ENCODE peak calls at places on chromosomes 7 and 10, in eight cellular contexts. One of them, this sample, is unnamed.

GRCh38 chr10:106973301-106973700 is 191.2 kb downstream of the SORCS1 start:
- DNase-seq in GM19239: no peak
- DNase-seq in GM10248: no peak
- DNase-seq in neuronal stem cell: peak
- DNase-seq in ACHN: no peak
- DNase-seq in mucosa of gallbladder: no peak
- DNase-seq in activated naive CD4-positive, alpha-beta T cell treated with anti-CD3 and anti-CD28 coated beads for 36 hours: no peak
- DNase-seq in RKO: no peak
- DNase-seq in this sample: no peak

GRCh38 chr10:131830446-131831130 is 70.2 kb upstream of the PPP2R2D start:
- DNase-seq in neuronal stem cell: no peak
- DNase-seq in mucosa of gallbladder: no peak
- DNase-seq in activated naive CD4-positive, alpha-beta T cell treated with anti-CD3 and anti-CD28 coated beads for 36 hours: no peak
- DNase-seq in RKO: no peak
- DNase-seq in GM10248: no peak
- DNase-seq in ACHN: no peak
- DNase-seq in GM19239: no peak
- DNase-seq in this sample: no peak

GRCh38 chr10:18607503-18607902 is 43.9 kb downstream of the NSUN6 start:
- DNase-seq in activated naive CD4-positive, alpha-beta T cell treated with anti-CD3 and anti-CD28 coated beads for 36 hours: peak
- DNase-seq in RKO: peak
- DNase-seq in ACHN: peak
- DNase-seq in neuronal stem cell: no peak
- DNase-seq in GM10248: no peak
- DNase-seq in mucosa of gallbladder: peak
- DNase-seq in GM19239: no peak
- DNase-seq in this sample: peak

GRCh38 chr10:91974960-91975359 is 51.4 kb downstream of the BTAF1 start:
- DNase-seq in neuronal stem cell: no peak
- DNase-seq in ACHN: peak
- DNase-seq in GM19239: no peak
- DNase-seq in activated naive CD4-positive, alpha-beta T cell treated with anti-CD3 and anti-CD28 coated beads for 36 hours: no peak
- DNase-seq in mucosa of gallbladder: no peak
- DNase-seq in RKO: peak
- DNase-seq in GM10248: no peak
- DNase-seq in this sample: no peak

GRCh38 chr7:106462365-106462859 is 177.6 kb upstream of the NAMPT start:
- DNase-seq in GM19239: no peak
- DNase-seq in ACHN: peak
- DNase-seq in activated naive CD4-positive, alpha-beta T cell treated with anti-CD3 and anti-CD28 coated beads for 36 hours: peak
- DNase-seq in mucosa of gallbladder: no peak
- DNase-seq in neuronal stem cell: no peak
- DNase-seq in GM10248: peak
- DNase-seq in RKO: peak
- DNase-seq in this sample: peak

GRCh38 chr10:25357269-25357668 is 182.5 kb downstream of the GPR158 start:
- DNase-seq in GM10248: no peak
- DNase-seq in mucosa of gallbladder: no peak
- DNase-seq in ACHN: no peak
- DNase-seq in neuronal stem cell: no peak
- DNase-seq in GM19239: no peak
- DNase-seq in RKO: no peak
- DNase-seq in activated naive CD4-positive, alpha-beta T cell treated with anti-CD3 and anti-CD28 coated beads for 36 hours: no peak
- DNase-seq in this sample: no peak

GRCh38 chr10:59079386-59080226 is 96.8 kb upstream of the PHYHIPL start:
- DNase-seq in GM10248: no peak
- DNase-seq in activated naive CD4-positive, alpha-beta T cell treated with anti-CD3 and anti-CD28 coated beads for 36 hours: no peak
- DNase-seq in ACHN: peak
- DNase-seq in GM19239: no peak
- DNase-seq in RKO: no peak
- DNase-seq in neuronal stem cell: no peak
- DNase-seq in mucosa of gallbladder: no peak
- DNase-seq in this sample: no peak

GRCh38 chr10:110918269-110918632 is 729 bp downstream of the BBIP1 start:
- DNase-seq in ACHN: peak
- DNase-seq in GM10248: no peak
- DNase-seq in activated naive CD4-positive, alpha-beta T cell treated with anti-CD3 and anti-CD28 coated beads for 36 hours: peak
- DNase-seq in neuronal stem cell: no peak
- DNase-seq in RKO: peak
- DNase-seq in mucosa of gallbladder: peak
- DNase-seq in GM19239: no peak
- DNase-seq in this sample: peak

GRCh38 chr10:70773965-70774809 is 11.0 kb downstream of the TBATA start:
- DNase-seq in mucosa of gallbladder: no peak
- DNase-seq in ACHN: no peak
- DNase-seq in activated naive CD4-positive, alpha-beta T cell treated with anti-CD3 and anti-CD28 coated beads for 36 hours: no peak
- DNase-seq in GM10248: peak
- DNase-seq in RKO: no peak
- DNase-seq in GM19239: no peak
- DNase-seq in neuronal stem cell: no peak
- DNase-seq in this sample: no peak

GRCh38 chr7:150716368-150716767 is at the start of gene GIMAP1:
- DNase-seq in activated naive CD4-positive, alpha-beta T cell treated with anti-CD3 and anti-CD28 coated beads for 36 hours: peak
- DNase-seq in mucosa of gallbladder: no peak
- DNase-seq in ACHN: no peak
- DNase-seq in GM10248: no peak
- DNase-seq in neuronal stem cell: no peak
- DNase-seq in GM19239: peak
- DNase-seq in RKO: no peak
- DNase-seq in this sample: no peak

GRCh38 chr7:44618754-44619153 is 12.3 kb downstream of the OGDH start:
- DNase-seq in activated naive CD4-positive, alpha-beta T cell treated with anti-CD3 and anti-CD28 coated beads for 36 hours: peak
- DNase-seq in ACHN: no peak
- DNase-seq in neuronal stem cell: no peak
- DNase-seq in RKO: no peak
- DNase-seq in GM10248: no peak
- DNase-seq in mucosa of gallbladder: no peak
- DNase-seq in GM19239: no peak
- DNase-seq in this sample: no peak

GRCh38 chr7:157558061-157558460 is 221.3 kb downstream of the DNAJB6 start:
- DNase-seq in GM19239: no peak
- DNase-seq in GM10248: no peak
- DNase-seq in ACHN: no peak
- DNase-seq in neuronal stem cell: no peak
- DNase-seq in activated naive CD4-positive, alpha-beta T cell treated with anti-CD3 and anti-CD28 coated beads for 36 hours: no peak
- DNase-seq in mucosa of gallbladder: no peak
- DNase-seq in RKO: no peak
- DNase-seq in this sample: no peak

GRCh38 chr7:22633286-22633953 is 93.6 kb upstream of the IL6 start:
- DNase-seq in ACHN: no peak
- DNase-seq in neuronal stem cell: no peak
- DNase-seq in RKO: no peak
- DNase-seq in GM10248: no peak
- DNase-seq in activated naive CD4-positive, alpha-beta T cell treated with anti-CD3 and anti-CD28 coated beads for 36 hours: no peak
- DNase-seq in GM19239: no peak
- DNase-seq in mucosa of gallbladder: no peak
- DNase-seq in this sample: no peak

GRCh38 chr7:73858807-73859206 is 2.2 kb upstream of the TMEM270 start:
- DNase-seq in activated naive CD4-positive, alpha-beta T cell treated with anti-CD3 and anti-CD28 coated beads for 36 hours: no peak
- DNase-seq in neuronal stem cell: no peak
- DNase-seq in ACHN: no peak
- DNase-seq in GM19239: no peak
- DNase-seq in RKO: peak
- DNase-seq in GM10248: no peak
- DNase-seq in mucosa of gallbladder: no peak
- DNase-seq in this sample: no peak

GRCh38 chr10:128314691-128315090 is 188.5 kb upstream of the MKI67 start:
- DNase-seq in ACHN: no peak
- DNase-seq in GM10248: no peak
- DNase-seq in GM19239: no peak
- DNase-seq in activated naive CD4-positive, alpha-beta T cell treated with anti-CD3 and anti-CD28 coated beads for 36 hours: no peak
- DNase-seq in neuronal stem cell: no peak
- DNase-seq in RKO: no peak
- DNase-seq in mucosa of gallbladder: no peak
- DNase-seq in this sample: no peak

GRCh38 chr7:117068511-117069155 is 115.3 kb downstream of the ST7 start:
- DNase-seq in mucosa of gallbladder: no peak
- DNase-seq in GM19239: no peak
- DNase-seq in activated naive CD4-positive, alpha-beta T cell treated with anti-CD3 and anti-CD28 coated beads for 36 hours: peak
- DNase-seq in RKO: no peak
- DNase-seq in GM10248: no peak
- DNase-seq in ACHN: peak
- DNase-seq in neuronal stem cell: no peak
- DNase-seq in this sample: no peak

GRCh38 chr10:12631787-12632562 is 282.6 kb downstream of the CAMK1D start:
- DNase-seq in neuronal stem cell: no peak
- DNase-seq in mucosa of gallbladder: no peak
- DNase-seq in RKO: no peak
- DNase-seq in GM19239: no peak
- DNase-seq in ACHN: no peak
- DNase-seq in GM10248: no peak
- DNase-seq in activated naive CD4-positive, alpha-beta T cell treated with anti-CD3 and anti-CD28 coated beads for 36 hours: no peak
- DNase-seq in this sample: no peak

GRCh38 chr7:42746226-42746625 is 165.6 kb downstream of the C7orf25 start:
- DNase-seq in neuronal stem cell: no peak
- DNase-seq in GM10248: no peak
- DNase-seq in mucosa of gallbladder: no peak
- DNase-seq in GM19239: no peak
- DNase-seq in ACHN: no peak
- DNase-seq in activated naive CD4-positive, alpha-beta T cell treated with anti-CD3 and anti-CD28 coated beads for 36 hours: no peak
- DNase-seq in RKO: no peak
- DNase-seq in this sample: no peak

GRCh38 chr10:86972613-86973380 is 4.5 kb downstream of the ADIRF start:
- DNase-seq in GM10248: no peak
- DNase-seq in activated naive CD4-positive, alpha-beta T cell treated with anti-CD3 and anti-CD28 coated beads for 36 hours: no peak
- DNase-seq in neuronal stem cell: no peak
- DNase-seq in ACHN: no peak
- DNase-seq in mucosa of gallbladder: no peak
- DNase-seq in RKO: no peak
- DNase-seq in GM19239: no peak
- DNase-seq in this sample: no peak

GRCh38 chr10:33487014-33487776 is 152.7 kb upstream of the NRP1 start:
- DNase-seq in ACHN: peak
- DNase-seq in GM10248: no peak
- DNase-seq in GM19239: no peak
- DNase-seq in neuronal stem cell: no peak
- DNase-seq in activated naive CD4-positive, alpha-beta T cell treated with anti-CD3 and anti-CD28 coated beads for 36 hours: no peak
- DNase-seq in RKO: no peak
- DNase-seq in mucosa of gallbladder: no peak
- DNase-seq in this sample: no peak